ENCODE peak calls at places on chromosomes 1 and 21, in four cellular contexts. One of them, this sample, is unnamed.

GRCh38 chr1:58013237-58013636 is 533.3 kb downstream of the OMA1 start:
- DNase-seq in adrenal gland: no peak
- DNase-seq in PC-9: no peak
- DNase-seq in GM06990: no peak
- DNase-seq in this sample: no peak

GRCh38 chr1:44798481-44799365 is 1.5 kb upstream of the PLK3 start:
- DNase-seq in adrenal gland: peak; percentile 26
- DNase-seq in PC-9: no peak
- DNase-seq in GM06990: no peak
- DNase-seq in this sample: no peak

GRCh38 chr1:236051107-236051885 is 13.6 kb downstream of the NID1 start:
- DNase-seq in adrenal gland: no peak
- DNase-seq in PC-9: no peak
- DNase-seq in GM06990: no peak
- DNase-seq in this sample: no peak

GRCh38 chr1:44168520-44169098 is 27.2 kb upstream of the KLF18 start:
- DNase-seq in adrenal gland: no peak
- DNase-seq in PC-9: no peak
- DNase-seq in GM06990: no peak
- DNase-seq in this sample: no peak

GRCh38 chr1:34165422-34165921 is 442 bp upstream of the CSMD2 start:
- DNase-seq in adrenal gland: no peak
- DNase-seq in PC-9: no peak
- DNase-seq in GM06990: no peak
- DNase-seq in this sample: no peak

GRCh38 chr1:156754219-156754618 is 2.7 kb upstream of the HDGF start:
- DNase-seq in adrenal gland: no peak
- DNase-seq in PC-9: no peak
- DNase-seq in GM06990: no peak
- DNase-seq in this sample: no peak

GRCh38 chr1:230381049-230381467 is 45.1 kb downstream of the PGBD5 start:
- DNase-seq in adrenal gland: no peak
- DNase-seq in PC-9: no peak
- DNase-seq in GM06990: no peak
- DNase-seq in this sample: no peak

GRCh38 chr1:81157686-81158085 is 643.0 kb upstream of the ADGRL2 start:
- DNase-seq in adrenal gland: no peak
- DNase-seq in PC-9: no peak
- DNase-seq in GM06990: no peak
- DNase-seq in this sample: no peak

GRCh38 chr21:26952274-26953066 is 14.4 kb downstream of the ADAMTS5 start:
- DNase-seq in adrenal gland: no peak
- DNase-seq in PC-9: no peak
- DNase-seq in GM06990: no peak
- DNase-seq in this sample: no peak

GRCh38 chr1:189678779-189679178 is 798.9 kb downstream of the BRINP3 start:
- DNase-seq in adrenal gland: no peak
- DNase-seq in PC-9: no peak
- DNase-seq in GM06990: no peak
- DNase-seq in this sample: no peak
- TF ChIP-seq CTCF in adrenal gland: peak; percentile 12
- TF ChIP-seq CTCF in PC-9: peak; percentile 39
- TF ChIP-seq CTCF in GM06990: no peak
- TF ChIP-seq CTCF in this sample: no peak

DNA sequence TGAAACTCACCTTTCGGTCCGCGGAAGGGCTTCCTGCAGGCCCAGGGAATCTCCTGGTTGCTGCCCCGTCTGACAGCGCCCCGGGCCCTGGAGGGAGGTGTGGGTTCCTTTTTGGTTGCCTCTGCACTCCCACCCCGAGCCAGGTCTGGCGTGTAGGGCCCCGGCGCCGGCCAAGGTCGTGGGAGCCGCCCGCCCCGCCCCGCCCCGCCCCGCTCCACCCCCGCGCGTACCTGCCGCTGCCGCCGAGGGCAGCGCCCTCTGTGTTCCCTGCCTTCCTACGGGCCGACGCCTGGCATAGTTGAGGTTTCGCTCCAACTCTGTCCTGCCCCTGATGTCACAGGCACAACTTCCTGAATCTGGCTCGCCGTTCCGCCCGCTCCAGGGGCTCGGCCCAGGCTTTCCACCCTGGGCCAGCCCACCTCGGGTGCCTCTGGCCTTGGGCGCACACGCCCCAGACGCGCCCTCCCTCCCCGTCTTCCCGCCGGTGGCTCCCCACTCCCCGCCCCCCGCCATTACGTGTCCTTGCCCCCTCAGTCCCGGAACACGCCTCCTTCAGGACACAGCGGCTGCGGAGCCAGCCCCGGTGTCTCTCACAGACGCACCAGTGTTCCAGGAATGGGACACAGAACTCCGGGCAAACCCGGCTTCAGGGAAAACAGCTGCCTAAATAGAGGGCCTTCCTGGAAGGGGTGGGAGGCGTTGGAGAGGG is at the start of gene KIAA0040:
- DNase-seq in adrenal gland: peak; percentile 74
- DNase-seq in PC-9: peak; percentile 84
- DNase-seq in GM06990: peak; percentile 73
- DNase-seq in this sample: no peak
- TF ChIP-seq CTCF in adrenal gland: no peak
- TF ChIP-seq CTCF in PC-9: no peak
- TF ChIP-seq CTCF in GM06990: peak; percentile 26
- TF ChIP-seq CTCF in this sample: no peak

GRCh38 chr1:24074196-24074595 is 37.7 kb downstream of the MYOM3 start:
- DNase-seq in adrenal gland: no peak
- DNase-seq in PC-9: no peak
- DNase-seq in GM06990: no peak
- DNase-seq in this sample: no peak

GRCh38 chr1:24071941-24072340 is 40.0 kb downstream of the MYOM3 start:
- DNase-seq in adrenal gland: no peak
- DNase-seq in PC-9: no peak
- DNase-seq in GM06990: no peak
- DNase-seq in this sample: no peak

GRCh38 chr1:24077278-24077978 is 34.5 kb downstream of the MYOM3 start:
- DNase-seq in adrenal gland: no peak
- DNase-seq in PC-9: no peak
- DNase-seq in GM06990: no peak
- DNase-seq in this sample: no peak

GRCh38 chr1:24075946-24076345 is 36.0 kb downstream of the MYOM3 start:
- DNase-seq in adrenal gland: no peak
- DNase-seq in PC-9: no peak
- DNase-seq in GM06990: no peak
- DNase-seq in this sample: no peak

GRCh38 chr1:24074817-24075725 is 36.9 kb downstream of the MYOM3 start:
- DNase-seq in adrenal gland: no peak
- DNase-seq in PC-9: no peak
- DNase-seq in GM06990: no peak
- DNase-seq in this sample: no peak
- TF ChIP-seq CTCF in adrenal gland: no peak
- TF ChIP-seq CTCF in PC-9: no peak
- TF ChIP-seq CTCF in GM06990: no peak
- TF ChIP-seq CTCF in this sample: no peak

DNA sequence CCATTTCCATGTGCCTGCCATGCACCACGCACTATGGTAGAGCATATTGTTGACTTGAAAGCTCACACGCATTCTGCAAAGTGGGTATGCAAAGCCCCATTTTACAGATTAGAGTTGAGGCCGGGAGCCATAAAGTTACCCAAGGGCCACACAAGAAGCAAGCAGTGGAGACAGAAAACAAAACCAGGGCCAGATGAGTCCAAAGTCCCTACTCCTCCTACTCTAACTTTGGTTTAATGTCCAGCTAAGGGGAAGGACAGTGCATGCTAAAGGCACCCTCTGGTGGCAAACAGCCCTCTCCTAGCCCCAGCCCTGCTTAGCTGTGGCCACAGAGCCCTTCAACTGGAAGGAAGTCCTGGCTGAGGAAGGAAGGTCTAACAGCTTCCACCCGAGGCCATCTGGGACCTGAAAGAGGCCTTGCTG is 74.9 kb downstream of the SLC66A1 start:
- DNase-seq in adrenal gland: no peak
- DNase-seq in PC-9: no peak
- DNase-seq in GM06990: no peak
- DNase-seq in this sample: no peak
- TF ChIP-seq CTCF in adrenal gland: no peak
- TF ChIP-seq CTCF in PC-9: no peak
- TF ChIP-seq CTCF in GM06990: no peak
- TF ChIP-seq CTCF in this sample: no peak

DNA sequence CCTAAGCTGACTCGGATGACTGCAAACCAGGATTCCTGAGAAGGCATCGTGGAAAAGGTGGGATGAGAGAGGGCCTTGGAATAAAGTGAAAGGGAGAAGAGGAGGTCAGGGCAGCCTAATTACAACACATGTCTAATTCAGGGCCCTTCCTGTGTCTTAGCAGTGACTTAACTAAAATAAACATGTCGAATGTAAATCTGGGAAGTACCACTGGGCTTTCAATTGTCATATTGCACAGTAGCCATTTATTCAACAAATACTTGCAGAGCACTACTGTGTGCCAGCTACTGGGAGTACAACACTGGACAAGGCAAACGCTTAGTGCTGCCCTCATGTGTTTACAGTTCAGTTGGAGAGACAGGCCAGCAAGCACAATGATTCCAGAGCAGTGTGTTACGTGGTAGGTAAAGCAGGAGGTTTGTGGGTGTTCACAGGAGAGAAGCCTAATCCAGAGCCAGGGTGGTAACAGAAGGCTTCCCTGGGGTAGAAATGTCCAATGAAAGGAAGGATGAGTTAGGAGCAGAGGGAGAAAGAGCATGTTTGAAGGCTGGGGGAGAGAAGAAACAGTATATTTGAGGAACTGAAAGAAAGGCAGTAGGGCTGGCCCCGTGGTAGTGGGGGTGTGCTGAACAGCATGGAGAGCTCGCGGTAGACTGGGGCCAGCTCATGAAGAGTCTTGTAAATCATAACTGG is 38.0 kb upstream of the RASAL2 start:
- DNase-seq in adrenal gland: no peak
- DNase-seq in PC-9: no peak
- DNase-seq in GM06990: no peak
- DNase-seq in this sample: no peak
- TF ChIP-seq CTCF in adrenal gland: no peak
- TF ChIP-seq CTCF in PC-9: no peak
- TF ChIP-seq CTCF in GM06990: peak; percentile 28
- TF ChIP-seq CTCF in this sample: no peak

GRCh38 chr1:210416049-210416448 is 87.3 kb downstream of the HHAT start:
- DNase-seq in adrenal gland: no peak
- DNase-seq in PC-9: no peak
- DNase-seq in GM06990: no peak
- DNase-seq in this sample: no peak
- TF ChIP-seq CTCF in adrenal gland: no peak
- TF ChIP-seq CTCF in PC-9: no peak
- TF ChIP-seq CTCF in GM06990: no peak
- TF ChIP-seq CTCF in this sample: no peak

DNA sequence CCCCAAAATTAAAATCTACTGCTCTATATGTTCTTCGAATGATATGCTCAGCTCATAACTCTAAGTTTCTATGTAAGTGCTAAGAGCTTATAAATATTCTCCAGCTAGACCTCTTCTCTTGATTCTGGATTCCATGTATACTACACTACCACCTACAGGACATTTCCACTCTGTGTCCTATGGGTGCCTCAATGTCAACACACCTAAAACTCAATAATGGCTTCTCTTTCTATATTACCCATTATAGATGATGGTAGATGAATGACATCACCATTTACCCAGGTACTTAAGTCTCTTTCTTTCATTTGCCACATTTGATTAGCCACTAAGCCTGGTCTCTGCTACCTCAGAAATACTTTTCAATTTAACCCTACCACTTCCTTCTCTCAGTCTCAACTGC is 41.3 kb downstream of the TBX19 start:
- DNase-seq in adrenal gland: no peak
- DNase-seq in PC-9: peak; percentile 58
- DNase-seq in GM06990: no peak
- DNase-seq in this sample: no peak
- TF ChIP-seq CTCF in adrenal gland: no peak
- TF ChIP-seq CTCF in PC-9: peak; percentile 60
- TF ChIP-seq CTCF in GM06990: peak; percentile 25
- TF ChIP-seq CTCF in this sample: peak; percentile 33

GRCh38 chr1:62263006-62263812 is 56.0 kb downstream of the KANK4 start:
- DNase-seq in adrenal gland: no peak
- DNase-seq in PC-9: no peak
- DNase-seq in GM06990: no peak
- DNase-seq in this sample: no peak

GRCh38 chr1:62268315-62268714 is 50.9 kb downstream of the KANK4 start:
- DNase-seq in adrenal gland: no peak
- DNase-seq in PC-9: no peak
- DNase-seq in GM06990: no peak
- DNase-seq in this sample: no peak

GRCh38 chr1:62259551-62259950 is 59.7 kb downstream of the KANK4 start:
- DNase-seq in adrenal gland: no peak
- DNase-seq in PC-9: no peak
- DNase-seq in GM06990: no peak
- DNase-seq in this sample: no peak

GRCh38 chr1:62266217-62266616 is 53.0 kb downstream of the KANK4 start:
- DNase-seq in adrenal gland: no peak
- DNase-seq in PC-9: no peak
- DNase-seq in GM06990: no peak
- DNase-seq in this sample: no peak

GRCh38 chr1:62263813-62264353 is 55.4 kb downstream of the KANK4 start:
- DNase-seq in adrenal gland: no peak
- DNase-seq in PC-9: no peak
- DNase-seq in GM06990: no peak
- DNase-seq in this sample: no peak
- TF ChIP-seq CTCF in adrenal gland: no peak
- TF ChIP-seq CTCF in PC-9: no peak
- TF ChIP-seq CTCF in GM06990: no peak
- TF ChIP-seq CTCF in this sample: no peak

This sample was measured in AG09319.